ENCODE peak calls at places on chromosome 14, in ten cellular contexts. One of them, this sample, is unnamed.

GRCh38 chr14:105193916-105194782 is 13.0 kb upstream of the NUDT14 start:
- DNase-seq in epithelial cell of esophagus: peak
- DNase-seq in GM06990: no peak
- DNase-seq in BJ: no peak
- DNase-seq in HL-60: no peak
- DNase-seq in GM12878: no peak
- DNase-seq in bronchial epithelial cell: no peak
- DNase-seq in astrocyte: no peak
- DNase-seq in astrocyte of the spinal cord: no peak
- DNase-seq in fibroblast of pulmonary artery: peak
- DNase-seq in this sample: no peak

GRCh38 chr14:37599527-37600368 is 4.3 kb downstream of the TTC6 start:
- DNase-seq in epithelial cell of esophagus: peak
- DNase-seq in GM06990: no peak
- DNase-seq in BJ: no peak
- DNase-seq in HL-60: no peak
- DNase-seq in GM12878: no peak
- DNase-seq in bronchial epithelial cell: peak
- DNase-seq in astrocyte: no peak
- DNase-seq in astrocyte of the spinal cord: no peak
- DNase-seq in fibroblast of pulmonary artery: no peak
- DNase-seq in this sample: no peak

GRCh38 chr14:99955826-99956455 is 109.3 kb upstream of the EVL start:
- DNase-seq in epithelial cell of esophagus: peak
- DNase-seq in GM06990: no peak
- DNase-seq in BJ: no peak
- DNase-seq in HL-60: no peak
- DNase-seq in GM12878: no peak
- DNase-seq in bronchial epithelial cell: no peak
- DNase-seq in astrocyte: no peak
- DNase-seq in astrocyte of the spinal cord: no peak
- DNase-seq in fibroblast of pulmonary artery: no peak
- DNase-seq in this sample: no peak

GRCh38 chr14:75738192-75738591 is 77.1 kb downstream of the TTLL5 start:
- DNase-seq in epithelial cell of esophagus: no peak
- DNase-seq in GM06990: no peak
- DNase-seq in BJ: no peak
- DNase-seq in HL-60: no peak
- DNase-seq in GM12878: no peak
- DNase-seq in bronchial epithelial cell: no peak
- DNase-seq in astrocyte: no peak
- DNase-seq in astrocyte of the spinal cord: peak
- DNase-seq in fibroblast of pulmonary artery: peak
- DNase-seq in this sample: no peak

GRCh38 chr14:33120341-33120740 is 181.7 kb downstream of the NPAS3 start:
- DNase-seq in epithelial cell of esophagus: peak
- DNase-seq in GM06990: no peak
- DNase-seq in BJ: no peak
- DNase-seq in HL-60: no peak
- DNase-seq in GM12878: no peak
- DNase-seq in bronchial epithelial cell: peak
- DNase-seq in astrocyte: peak
- DNase-seq in astrocyte of the spinal cord: peak
- DNase-seq in fibroblast of pulmonary artery: peak
- DNase-seq in this sample: peak

GRCh38 chr14:44795725-44796124 is 166.0 kb downstream of the KLHL28 start:
- DNase-seq in epithelial cell of esophagus: peak
- DNase-seq in GM06990: no peak
- DNase-seq in BJ: no peak
- DNase-seq in HL-60: no peak
- DNase-seq in GM12878: no peak
- DNase-seq in bronchial epithelial cell: peak
- DNase-seq in astrocyte: no peak
- DNase-seq in astrocyte of the spinal cord: no peak
- DNase-seq in fibroblast of pulmonary artery: no peak
- DNase-seq in this sample: no peak

GRCh38 chr14:93628048-93628447 is 160.2 kb downstream of the PRIMA1 start:
- DNase-seq in epithelial cell of esophagus: no peak
- DNase-seq in GM06990: no peak
- DNase-seq in BJ: no peak
- DNase-seq in HL-60: no peak
- DNase-seq in GM12878: no peak
- DNase-seq in bronchial epithelial cell: no peak
- DNase-seq in astrocyte: no peak
- DNase-seq in astrocyte of the spinal cord: no peak
- DNase-seq in fibroblast of pulmonary artery: no peak
- DNase-seq in this sample: no peak

GRCh38 chr14:50520947-50521815 is 11.2 kb downstream of the MAP4K5 start:
- DNase-seq in epithelial cell of esophagus: peak
- DNase-seq in GM06990: peak
- DNase-seq in BJ: peak
- DNase-seq in HL-60: no peak
- DNase-seq in GM12878: peak
- DNase-seq in bronchial epithelial cell: peak
- DNase-seq in astrocyte: peak
- DNase-seq in astrocyte of the spinal cord: peak
- DNase-seq in fibroblast of pulmonary artery: peak
- DNase-seq in this sample: peak

GRCh38 chr14:74619672-74620131 is 7.7 kb upstream of the LTBP2 start:
- DNase-seq in epithelial cell of esophagus: peak
- DNase-seq in GM06990: no peak
- DNase-seq in BJ: peak
- DNase-seq in HL-60: no peak
- DNase-seq in GM12878: no peak
- DNase-seq in bronchial epithelial cell: peak
- DNase-seq in astrocyte: peak
- DNase-seq in astrocyte of the spinal cord: peak
- DNase-seq in fibroblast of pulmonary artery: peak
- DNase-seq in this sample: peak

GRCh38 chr14:22383515-22384166 is 205.4 kb downstream of the DAD1 start:
- DNase-seq in epithelial cell of esophagus: no peak
- DNase-seq in GM06990: peak
- DNase-seq in BJ: no peak
- DNase-seq in HL-60: no peak
- DNase-seq in GM12878: peak
- DNase-seq in bronchial epithelial cell: no peak
- DNase-seq in astrocyte: no peak
- DNase-seq in astrocyte of the spinal cord: no peak
- DNase-seq in fibroblast of pulmonary artery: no peak
- DNase-seq in this sample: no peak

GRCh38 chr14:103205541-103205906 is 82.3 kb downstream of the TNFAIP2 start:
- DNase-seq in epithelial cell of esophagus: no peak
- DNase-seq in GM06990: no peak
- DNase-seq in BJ: no peak
- DNase-seq in HL-60: no peak
- DNase-seq in GM12878: no peak
- DNase-seq in bronchial epithelial cell: no peak
- DNase-seq in astrocyte: no peak
- DNase-seq in astrocyte of the spinal cord: no peak
- DNase-seq in fibroblast of pulmonary artery: no peak
- DNase-seq in this sample: no peak
- H3K4me3 ChIP-seq in epithelial cell of esophagus: no peak
- H3K4me3 ChIP-seq in GM06990: no peak
- H3K4me3 ChIP-seq in BJ: no peak
- H3K4me3 ChIP-seq in HL-60: no peak
- H3K4me3 ChIP-seq in GM12878: no peak
- H3K4me3 ChIP-seq in bronchial epithelial cell: no peak
- H3K4me3 ChIP-seq in astrocyte: no peak
- H3K4me3 ChIP-seq in astrocyte of the spinal cord: no peak
- H3K4me3 ChIP-seq in fibroblast of pulmonary artery: no peak
- H3K4me3 ChIP-seq in this sample: peak

DNA sequence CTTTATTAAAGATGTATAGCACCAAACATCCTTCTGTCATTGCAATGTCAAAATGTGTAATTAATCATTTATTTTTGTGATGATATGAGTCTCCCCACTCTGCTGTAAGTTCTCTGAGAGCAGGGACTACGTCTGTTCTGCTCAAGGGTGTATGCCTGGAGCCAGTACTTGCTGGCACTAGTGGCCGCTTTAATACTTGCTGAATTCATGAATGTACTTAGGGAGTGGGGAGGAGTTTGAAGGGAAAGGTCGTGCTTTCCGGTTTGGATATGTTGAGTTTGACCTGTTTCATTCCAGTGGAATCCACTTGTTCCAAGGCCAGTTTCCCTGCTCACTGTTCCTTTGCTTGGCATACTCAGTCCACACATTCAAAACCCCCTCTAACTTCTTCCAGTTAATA is 1.9 kb upstream of the DCAF5 start:
- DNase-seq in epithelial cell of esophagus: peak
- DNase-seq in GM06990: no peak
- DNase-seq in BJ: no peak
- DNase-seq in HL-60: no peak
- DNase-seq in GM12878: no peak
- DNase-seq in bronchial epithelial cell: no peak
- DNase-seq in astrocyte: peak
- DNase-seq in astrocyte of the spinal cord: no peak
- DNase-seq in fibroblast of pulmonary artery: peak
- DNase-seq in this sample: no peak
- TF ChIP-seq CTCF in epithelial cell of esophagus: peak
- TF ChIP-seq CTCF in GM06990: no peak
- TF ChIP-seq CTCF in BJ: no peak
- TF ChIP-seq CTCF in HL-60: no peak
- TF ChIP-seq CTCF in GM12878: no peak
- TF ChIP-seq CTCF in bronchial epithelial cell: no peak
- TF ChIP-seq CTCF in astrocyte: no peak
- TF ChIP-seq CTCF in astrocyte of the spinal cord: no peak
- TF ChIP-seq CTCF in fibroblast of pulmonary artery: no peak
- TF ChIP-seq CTCF in this sample: no peak

DNA sequence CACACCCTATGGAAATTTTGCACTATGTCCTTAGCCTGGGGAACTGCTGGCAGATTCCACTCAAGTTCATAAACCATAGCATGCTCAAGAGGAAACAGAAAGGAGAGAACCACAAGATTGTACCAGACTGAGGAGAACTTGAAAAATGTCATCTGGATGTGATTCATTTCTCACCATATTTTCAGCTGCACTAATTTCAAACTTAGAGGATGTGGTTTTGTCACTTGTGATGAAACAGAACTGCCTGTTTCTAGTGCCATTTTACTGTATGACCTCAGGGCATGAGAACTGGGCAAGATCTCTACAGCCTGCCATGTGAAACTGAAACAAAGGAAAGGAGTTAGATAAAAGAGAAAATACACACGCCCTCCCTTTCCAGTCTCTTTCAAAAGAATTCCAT is 1493.1 kb upstream of the FLRT2 start:
- DNase-seq in epithelial cell of esophagus: peak
- DNase-seq in GM06990: no peak
- DNase-seq in BJ: peak
- DNase-seq in HL-60: peak
- DNase-seq in GM12878: peak
- DNase-seq in bronchial epithelial cell: peak
- DNase-seq in astrocyte: peak
- DNase-seq in astrocyte of the spinal cord: peak
- DNase-seq in fibroblast of pulmonary artery: peak
- DNase-seq in this sample: no peak
- H3K4me3 ChIP-seq in epithelial cell of esophagus: no peak
- H3K4me3 ChIP-seq in GM06990: no peak
- H3K4me3 ChIP-seq in BJ: no peak
- H3K4me3 ChIP-seq in HL-60: no peak
- H3K4me3 ChIP-seq in GM12878: no peak
- H3K4me3 ChIP-seq in bronchial epithelial cell: no peak
- H3K4me3 ChIP-seq in astrocyte: no peak
- H3K4me3 ChIP-seq in astrocyte of the spinal cord: no peak
- H3K4me3 ChIP-seq in fibroblast of pulmonary artery: no peak
- H3K4me3 ChIP-seq in this sample: no peak

GRCh38 chr14:92603309-92604257 is 90.0 kb downstream of the RIN3 start:
- DNase-seq in epithelial cell of esophagus: peak
- DNase-seq in GM06990: no peak
- DNase-seq in BJ: no peak
- DNase-seq in HL-60: no peak
- DNase-seq in GM12878: no peak
- DNase-seq in bronchial epithelial cell: peak
- DNase-seq in astrocyte: peak
- DNase-seq in astrocyte of the spinal cord: peak
- DNase-seq in fibroblast of pulmonary artery: peak
- DNase-seq in this sample: peak
- TF ChIP-seq CTCF in epithelial cell of esophagus: peak
- TF ChIP-seq CTCF in GM06990: no peak
- TF ChIP-seq CTCF in BJ: peak
- TF ChIP-seq CTCF in HL-60: peak
- TF ChIP-seq CTCF in GM12878: no peak
- TF ChIP-seq CTCF in bronchial epithelial cell: peak
- TF ChIP-seq CTCF in astrocyte: peak
- TF ChIP-seq CTCF in astrocyte of the spinal cord: peak
- TF ChIP-seq CTCF in fibroblast of pulmonary artery: peak
- TF ChIP-seq CTCF in this sample: peak

DNA sequence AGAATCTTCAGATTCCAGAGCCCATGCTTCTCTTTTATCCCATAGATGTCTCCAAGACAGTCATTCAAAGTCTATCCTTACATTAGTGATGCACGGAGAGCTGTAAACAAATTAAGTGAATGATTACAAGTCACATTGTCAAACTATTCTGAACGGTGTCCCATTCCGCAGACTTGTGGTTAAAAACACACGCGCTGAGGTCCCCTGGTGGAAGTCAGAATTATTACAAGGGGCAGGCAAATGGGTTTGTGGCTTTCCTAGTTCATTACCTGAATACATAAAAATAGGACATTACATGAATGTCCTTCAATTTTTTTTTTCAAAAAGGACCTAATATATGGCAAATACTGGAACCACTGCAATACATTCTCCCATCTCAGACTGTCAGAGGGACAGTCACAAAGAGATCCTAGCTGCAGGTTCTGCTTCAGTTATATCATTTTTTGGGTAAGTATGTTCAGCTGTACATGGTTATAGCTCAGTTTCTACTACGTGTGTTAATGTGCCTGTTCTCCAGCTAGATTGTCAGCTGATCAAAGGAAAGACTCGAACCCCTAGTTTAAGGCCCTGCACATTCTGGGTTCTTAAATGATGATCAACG is 53.1 kb upstream of the STON2 start:
- DNase-seq in epithelial cell of esophagus: peak
- DNase-seq in GM06990: no peak
- DNase-seq in BJ: no peak
- DNase-seq in HL-60: no peak
- DNase-seq in GM12878: no peak
- DNase-seq in bronchial epithelial cell: peak
- DNase-seq in astrocyte: peak
- DNase-seq in astrocyte of the spinal cord: peak
- DNase-seq in fibroblast of pulmonary artery: peak
- DNase-seq in this sample: peak
- H3K4me3 ChIP-seq in epithelial cell of esophagus: no peak
- H3K4me3 ChIP-seq in GM06990: no peak
- H3K4me3 ChIP-seq in BJ: no peak
- H3K4me3 ChIP-seq in HL-60: no peak
- H3K4me3 ChIP-seq in GM12878: no peak
- H3K4me3 ChIP-seq in bronchial epithelial cell: no peak
- H3K4me3 ChIP-seq in astrocyte: no peak
- H3K4me3 ChIP-seq in astrocyte of the spinal cord: no peak
- H3K4me3 ChIP-seq in fibroblast of pulmonary artery: no peak
- H3K4me3 ChIP-seq in this sample: no peak

This sample was measured in AG09309.